ENCODE peak calls at places on chromosome 13, in ten cellular contexts. I is T-helper 2 cell; W is AG09319; K is stimulated activated CD4-positive, alpha-beta T cell treated with anti-CD3 and anti-CD28 coated beads, Interleukin-2, amount 100 ng/mL, for 4 hours; G is non-pigmented ciliary epithelial cell; R is HS-5; L is SK-N-DZ; N is endodermal cell; Y is germinal center; P is A673. V is an unnamed sample.

GRCh38 chr13:66933994-66934393 is 296.1 kb downstream of the PCDH9 start:
- DNase-seq in I (no peak), W (no peak), K (no peak), G (peak), R (peak), L (no peak), N (no peak), Y (no peak), P (no peak), V (no peak)

GRCh38 chr13:49926019-49926418 is 10.1 kb downstream of the SPRYD7 start:
- DNase-seq in I (no peak), W (no peak), K (no peak), G (no peak), R (no peak), L (no peak), N (no peak), Y (peak), P (no peak), V (no peak)

GRCh38 chr13:108948269-108948671 is 318.9 kb downstream of the MYO16 start:
- DNase-seq in I (no peak), W (no peak), K (no peak), G (no peak), R (no peak), L (no peak), N (no peak), Y (no peak), P (no peak), V (no peak)

GRCh38 chr13:79803939-79804487 is 323.1 kb downstream of the NDFIP2 start:
- DNase-seq in I (no peak), W (no peak), K (no peak), G (no peak), R (no peak), L (no peak), N (no peak), Y (no peak), P (no peak), V (no peak)

GRCh38 chr13:28320209-28320608 is 174.7 kb downstream of the FLT1 start:
- DNase-seq in I (no peak), W (no peak), K (no peak), G (no peak), R (no peak), L (no peak), N (no peak), Y (no peak), P (no peak), V (no peak)

GRCh38 chr13:75635101-75635620 is 969 bp upstream of the LMO7 start:
- DNase-seq in I (no peak), W (no peak), K (no peak), G (no peak), R (no peak), L (no peak), N (no peak), Y (peak), P (no peak), V (no peak)

GRCh38 chr13:28597641-28598040 is 61.3 kb upstream of the POMP start:
- DNase-seq in I (no peak), W (no peak), K (no peak), G (no peak), R (no peak), L (no peak), N (no peak), Y (no peak), P (peak), V (no peak)

GRCh38 chr13:98658131-98658530 is 81.2 kb upstream of the STK24 start:
- DNase-seq in I (no peak), W (no peak), K (no peak), G (no peak), R (no peak), L (no peak), N (no peak), Y (no peak), P (no peak), V (peak)

GRCh38 chr13:24709186-24709913 is 29.1 kb downstream of the ATP12A start:
- DNase-seq in I (peak), W (no peak), K (peak), G (no peak), R (no peak), L (no peak), N (no peak), Y (no peak), P (no peak), V (no peak)

GRCh38 chr13:79680485-79680884 is 199.5 kb downstream of the NDFIP2 start:
- DNase-seq in I (no peak), W (no peak), K (no peak), G (no peak), R (no peak), L (no peak), N (no peak), Y (no peak), P (no peak), V (no peak)

GRCh38 chr13:67133476-67133875 is 96.7 kb downstream of the PCDH9 start:
- DNase-seq in I (no peak), W (no peak), K (no peak), G (no peak), R (no peak), L (no peak), N (no peak), Y (no peak), P (no peak), V (no peak)

GRCh38 chr13:38703255-38703654 is 16.4 kb downstream of the FREM2 start:
- DNase-seq in I (no peak), W (no peak), K (no peak), G (no peak), R (no peak), L (no peak), N (no peak), Y (no peak), P (no peak), V (no peak)

GRCh38 chr13:30905932-30906383 is at the start of gene MEDAG:
- DNase-seq in I (no peak), W (peak), K (no peak), G (no peak), R (no peak), L (no peak), N (no peak), Y (no peak), P (no peak), V (no peak)

GRCh38 chr13:108249150-108249549 is 20.4 kb upstream of the TNFSF13B start:
- DNase-seq in I (no peak), W (no peak), K (no peak), G (no peak), R (no peak), L (no peak), N (no peak), Y (no peak), P (no peak), V (no peak)

GRCh38 chr13:113209336-113209879 is at the start of gene CUL4A:
- DNase-seq in I (peak), W (no peak), K (peak), G (no peak), R (no peak), L (peak), N (peak), Y (peak), P (peak), V (no peak)

GRCh38 chr13:113420833-113421600 is 32.3 kb downstream of the ADPRHL1 start:
- DNase-seq in I (no peak), W (no peak), K (no peak), G (no peak), R (no peak), L (no peak), N (no peak), Y (no peak), P (no peak), V (no peak)

GRCh38 chr13:77492982-77493381 is 42.5 kb upstream of the SCEL start:
- DNase-seq in I (no peak), W (no peak), K (no peak), G (no peak), R (no peak), L (no peak), N (no peak), Y (no peak), P (peak), V (no peak)

GRCh38 chr13:101569807-101570206 is 117.3 kb downstream of the ITGBL1 start:
- DNase-seq in I (no peak), W (no peak), K (no peak), G (no peak), R (no peak), L (no peak), N (no peak), Y (no peak), P (no peak), V (no peak)

V was measured in GM04503.